ENCODE peak calls at places on chromosomes 13 and 19, in four cellular contexts. O, N, H and L are unnamed samples.

GRCh38 chr13:41017153-41017552 is 2.0 kb downstream of the ELF1 start:
- DNase-seq in O (no peak), N (peak; percentile 34), H (peak; percentile 41), L (no peak)

GRCh38 chr19:32010071-32010470 is 335.3 kb upstream of the ZNF507 start:
- DNase-seq in O (no peak), N (no peak), H (no peak), L (no peak)

GRCh38 chr13:34733720-34734119 is 208.3 kb upstream of the NBEA start:
- DNase-seq in O (no peak), N (no peak), H (no peak), L (no peak)

GRCh38 chr19:6378498-6378897 is 2.8 kb upstream of the PSPN start:
- DNase-seq in O (no peak), N (no peak), H (no peak), L (no peak)

GRCh38 chr13:87661471-87661870 is 9.7 kb upstream of the SLITRK5 start:
- DNase-seq in O (no peak), N (no peak), H (no peak), L (no peak)

GRCh38 chr13:26540319-26540718 is 17.2 kb upstream of the WASF3 start:
- DNase-seq in O (no peak), N (no peak), H (no peak), L (no peak)

GRCh38 chr13:96052655-96053002 is 572 bp downstream of the UGGT2 start:
- DNase-seq in O (no peak), N (no peak), H (peak; percentile 62), L (no peak)

GRCh38 chr19:54096642-54097106 is 3.9 kb downstream of the OSCAR start:
- DNase-seq in O (no peak), N (no peak), H (peak; percentile 79), L (no peak)

DNA sequence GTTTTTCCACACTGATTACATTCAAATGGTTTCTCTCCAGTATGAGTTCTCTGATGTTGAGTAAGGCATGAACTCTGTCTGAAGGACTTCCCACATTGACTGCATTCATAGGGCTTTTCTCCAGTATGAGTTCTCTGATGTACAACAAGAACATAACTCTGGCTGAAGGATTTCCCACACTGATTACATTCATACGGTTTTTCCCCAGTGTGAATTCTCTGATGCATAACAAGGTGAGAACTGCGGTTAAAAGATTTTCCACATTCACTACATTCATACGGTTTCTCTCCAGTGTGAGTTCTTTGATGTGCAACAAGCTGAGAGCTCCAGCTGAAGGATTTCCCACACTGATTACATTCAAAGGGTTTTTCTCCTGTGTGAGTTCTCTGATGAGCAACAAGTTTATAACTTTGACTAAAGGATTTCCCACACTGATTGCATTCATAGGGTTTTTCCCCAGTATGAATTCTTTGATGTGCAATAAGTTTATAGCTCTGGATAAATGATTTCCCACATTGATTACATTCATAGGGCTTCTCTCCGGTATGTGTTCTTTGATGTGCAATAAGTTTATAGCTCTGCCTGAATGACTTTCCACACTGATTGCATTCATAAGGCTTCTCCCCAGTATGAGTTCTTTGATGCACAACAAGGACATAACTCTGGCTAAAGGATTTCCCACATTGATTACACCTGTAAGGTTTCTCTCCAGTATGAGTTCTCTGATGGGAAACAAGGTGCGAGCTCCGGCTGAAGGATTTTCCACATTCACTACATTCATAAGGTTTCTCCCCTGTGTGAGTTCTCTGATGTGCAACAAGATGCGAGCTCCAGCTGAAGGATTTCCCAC is 23.5 kb downstream of the ZNF180 start:
- DNase-seq in O (no peak), N (no peak), H (peak; percentile 66), L (no peak)
- H3K9me3 ChIP-seq in O (peaks cover 50% of the 10 kb centered on the region), N (peaks cover 100% of the 10 kb centered on the region), H (peaks cover 100% of the 10 kb centered on the region), L (peaks cover 77% of the 10 kb centered on the region)

GRCh38 chr19:8908066-8908465 is 75.9 kb downstream of the MBD3L1 start:
- DNase-seq in O (no peak), N (no peak), H (no peak), L (no peak)
- H3K9me3 ChIP-seq in O (no peaks in the 10 kb centered on the region), N (no peaks in the 10 kb centered on the region), H (no peaks in the 10 kb centered on the region), L (no peaks in the 10 kb centered on the region)

DNA sequence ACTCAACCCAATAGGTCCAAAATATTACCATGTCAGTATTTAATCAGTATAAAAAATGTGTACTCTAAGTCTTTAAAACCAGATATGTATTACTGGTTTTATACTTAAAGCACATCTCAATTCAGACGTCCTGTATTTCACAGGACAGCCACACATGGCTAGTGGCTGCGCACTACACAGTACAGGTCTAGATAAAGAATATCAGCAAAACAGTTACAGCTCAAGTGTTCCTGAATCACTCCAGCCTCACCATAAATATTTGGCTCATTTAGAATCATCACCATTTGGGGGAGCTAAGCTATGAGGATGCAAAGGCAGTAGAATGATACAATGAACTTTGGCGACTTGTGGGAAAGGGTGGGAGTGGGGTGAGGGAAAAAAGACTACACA is 89.0 kb downstream of the DOCK9 start:
- DNase-seq in O (no peak), N (no peak), H (no peak), L (no peak)
- H3K9me3 ChIP-seq in O (no peaks in the 10 kb centered on the region), N (no peaks in the 10 kb centered on the region), H (no peaks in the 10 kb centered on the region), L (no peaks in the 10 kb centered on the region)

GRCh38 chr19:53057904-53058579 is 13.5 kb downstream of the ERVV-2 start:
- DNase-seq in O (no peak), N (no peak), H (no peak), L (no peak)
- H3K9me3 ChIP-seq in O (no peaks in the 10 kb centered on the region), N (peaks cover 81% of the 10 kb centered on the region), H (peaks cover 73% of the 10 kb centered on the region), L (peaks cover 13% of the 10 kb centered on the region)

GRCh38 chr19:15892012-15892411 is 5.9 kb downstream of the CYP4F2 start:
- DNase-seq in O (no peak), N (no peak), H (no peak), L (no peak)

GRCh38 chr19:15893498-15893897 is 4.4 kb downstream of the CYP4F2 start:
- DNase-seq in O (no peak), N (no peak), H (no peak), L (no peak)

GRCh38 chr19:15897026-15897737 is 692 bp downstream of the CYP4F2 start:
- DNase-seq in O (no peak), N (no peak), H (no peak), L (no peak)

GRCh38 chr19:15895876-15896430 is 1.9 kb downstream of the CYP4F2 start:
- DNase-seq in O (no peak), N (no peak), H (no peak), L (no peak)

GRCh38 chr19:15894359-15894758 is 3.5 kb downstream of the CYP4F2 start:
- DNase-seq in O (no peak), N (no peak), H (no peak), L (no peak)
- H3K9me3 ChIP-seq in O (no peaks in the 10 kb centered on the region), N (no peaks in the 10 kb centered on the region), H (no peaks in the 10 kb centered on the region), L (no peaks in the 10 kb centered on the region)

GRCh38 chr19:20357921-20358320 is 190.9 kb downstream of the ZNF486 start:
- DNase-seq in O (no peak), N (no peak), H (no peak), L (no peak)
- H3K9me3 ChIP-seq in O (no peaks in the 10 kb centered on the region), N (no peaks in the 10 kb centered on the region), H (no peaks in the 10 kb centered on the region), L (no peaks in the 10 kb centered on the region)

GRCh38 chr19:56869886-56870285 is 29.4 kb upstream of the PEG3 start:
- DNase-seq in O (no peak), N (no peak), H (no peak), L (no peak)
- H3K9me3 ChIP-seq in O (no peaks in the 10 kb centered on the region), N (peaks cover under 1% of the 10 kb centered on the region), H (peaks cover 55% of the 10 kb centered on the region), L (peaks cover 3% of the 10 kb centered on the region)

DNA sequence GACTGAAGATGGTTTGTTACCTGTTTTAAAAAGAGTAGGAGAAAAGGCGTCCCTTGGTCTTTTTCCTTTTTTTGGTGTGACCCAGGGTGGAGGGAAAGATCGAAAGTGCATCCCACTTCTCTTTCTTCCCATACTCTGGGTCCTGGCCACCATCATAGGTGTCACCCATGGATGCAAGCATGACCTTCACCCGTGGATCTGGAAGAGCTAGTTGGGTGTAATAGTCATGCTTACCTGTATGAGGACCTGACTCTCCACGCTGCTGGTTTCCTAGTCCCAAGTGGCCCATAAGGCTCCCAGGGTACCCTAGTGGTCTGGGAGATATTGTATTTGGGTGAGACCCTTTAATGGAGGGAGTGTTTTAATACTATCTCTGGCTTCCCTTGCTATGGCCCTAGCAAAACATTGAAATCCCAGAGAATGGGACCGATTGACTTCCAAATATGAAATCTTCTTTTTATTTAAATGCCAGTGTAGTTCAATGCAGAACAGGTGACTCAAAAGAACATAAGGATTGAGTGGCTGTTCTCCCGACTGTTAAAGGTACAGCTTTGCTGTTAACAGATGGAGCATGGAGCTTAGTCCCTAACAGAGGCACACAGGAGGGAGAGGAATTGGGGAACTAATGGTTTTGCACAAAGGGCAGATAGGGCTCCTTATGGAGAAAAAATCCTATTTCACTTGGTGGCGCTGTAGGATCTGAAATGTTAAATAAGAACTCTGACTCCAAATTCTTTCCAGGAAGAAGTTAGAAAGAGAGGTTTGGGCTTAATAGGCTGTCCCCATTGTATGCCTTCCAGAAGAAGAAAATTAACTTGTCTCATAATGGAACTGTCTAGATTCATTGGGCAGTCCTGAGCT is 7.0 kb upstream of the ZNF550 start:
- DNase-seq in O (no peak), N (no peak), H (peak; percentile 60), L (no peak)
- H3K9me3 ChIP-seq in O (peaks cover 10% of the 10 kb centered on the region), N (peaks cover 99% of the 10 kb centered on the region), H (peaks cover 98% of the 10 kb centered on the region), L (peaks cover 41% of the 10 kb centered on the region)

DNA sequence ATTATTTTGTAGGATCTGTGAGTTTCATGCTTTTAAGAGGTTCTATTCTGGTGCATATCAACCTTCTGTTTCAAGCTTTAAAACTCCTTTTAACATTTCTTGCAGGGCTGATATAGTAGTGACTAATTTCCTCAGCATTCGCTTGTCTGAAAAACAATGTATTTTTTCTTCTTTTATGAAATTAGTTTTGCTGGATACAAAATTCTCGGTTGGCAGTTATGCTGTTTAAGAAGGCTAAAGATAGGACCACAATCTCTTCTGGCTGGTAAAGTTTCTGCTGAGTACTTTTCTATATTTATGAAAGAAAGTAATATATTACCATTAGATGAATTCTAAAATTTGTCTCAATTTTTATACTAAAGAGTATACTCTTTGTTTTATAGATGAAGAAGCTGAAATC is 487.8 kb upstream of the SPRY2 start:
- DNase-seq in O (no peak), N (no peak), H (no peak), L (no peak)
- H3K9me3 ChIP-seq in O (no peaks in the 10 kb centered on the region), N (peaks cover 23% of the 10 kb centered on the region), H (no peaks in the 10 kb centered on the region), L (peaks cover 3% of the 10 kb centered on the region)